ENCODE peak calls at places on chromosomes 5 and 9, in four cellular contexts. M, E, J and L are unnamed samples. For H3K4me1, the result is how much of the 10 kb centered on the place peaks cover.

GRCh38 chr9:31588756-31589155 is 795.7 kb upstream of the ACO1 start:
- DNase-seq in E (no peak), M (peak), J (no peak), L (no peak)

GRCh38 chr5:35780236-35780635 is 76.5 kb upstream of the IL7R start:
- DNase-seq in J (no peak), E (no peak), M (no peak), L (no peak)

GRCh38 chr9:133780962-133781827 is 43.0 kb upstream of the SARDH start:
- DNase-seq in M (no peak), E (no peak), J (no peak), L (no peak)

GRCh38 chr5:99835791-99836190 is 699.4 kb upstream of the FAM174A start:
- DNase-seq in J (no peak), E (no peak), M (no peak), L (no peak)

GRCh38 chr5:132464155-132464939 is 26.2 kb downstream of the IRF1 start:
- DNase-seq in M (peak), E (no peak), J (no peak), L (no peak)

GRCh38 chr5:109676920-109677319 is 12.8 kb upstream of the MAN2A1 start:
- DNase-seq in M (no peak), E (no peak), J (no peak), L (no peak)

GRCh38 chr5:80711938-80712337 is 57.2 kb upstream of the DHFR start:
- DNase-seq in M (peak), J (peak), E (no peak), L (no peak)

GRCh38 chr9:115469826-115470225 is 351.9 kb upstream of the TNC start:
- DNase-seq in M (no peak), J (no peak), E (no peak), L (no peak)

GRCh38 chr9:116883676-116884075 is 196.6 kb downstream of the TRIM32 start:
- DNase-seq in J (no peak), E (no peak), M (no peak), L (no peak)

GRCh38 chr9:21994526-21994995 is at the start of gene CDKN2B-AS1:
- DNase-seq in M (peak), E (peak), J (peak), L (peak)

GRCh38 chr9:92952861-92953620 is 5.7 kb downstream of the FGD3 start:
- DNase-seq in M (no peak), J (no peak), E (no peak), L (no peak)

GRCh38 chr5:169712428-169712827 is 75.4 kb downstream of the DOCK2 start:
- DNase-seq in E (no peak), J (no peak), M (no peak), L (no peak)

GRCh38 chr5:41869150-41869738 is 981 bp downstream of the OXCT1 start:
- DNase-seq in J (peak), E (peak), M (peak), L (no peak)

GRCh38 chr5:127373858-127374491 is 83.4 kb downstream of the MEGF10 start:
- DNase-seq in E (no peak), J (no peak), M (no peak), L (no peak)

GRCh38 chr5:8176101-8176693 is 307.2 kb downstream of the MTRR start:
- DNase-seq in E (no peak), J (no peak), M (no peak), L (no peak)

GRCh38 chr9:101677864-101678263 is 60.6 kb downstream of the GRIN3A start:
- DNase-seq in M (no peak), E (no peak), J (no peak), L (no peak)

GRCh38 chr9:130181645-130182044 is 9.4 kb downstream of the NCS1 start:
- DNase-seq in E (peak), J (no peak), M (no peak), L (no peak)

GRCh38 chr5:158543539-158544387 is 556.0 kb downstream of the EBF1 start:
- DNase-seq in E (no peak), J (no peak), M (no peak), L (no peak)

GRCh38 chr9:134045841-134046544 is 20.7 kb downstream of the BRD3OS start:
- DNase-seq in M (no peak), E (no peak), J (no peak), L (no peak)

GRCh38 chr5:132981288-132981687 is 17.9 kb upstream of the AFF4 start:
- DNase-seq in M (no peak), J (no peak), E (no peak), L (no peak)

GRCh38 chr5:75050415-75050814 is 1.9 kb downstream of the GCNT4 start:
- DNase-seq in E (no peak), J (peak), M (no peak), L (no peak)

GRCh38 chr5:134902071-134902801 is 2.7 kb upstream of the PCBD2 start:
- DNase-seq in M (no peak), J (no peak), E (no peak), L (no peak)

GRCh38 chr5:138951091-138951985 is 76.2 kb upstream of the LRRTM2 start:
- DNase-seq in E (no peak), J (no peak), M (no peak), L (no peak)

GRCh38 chr5:138953370-138954256 is 78.5 kb upstream of the LRRTM2 start:
- DNase-seq in M (no peak), J (no peak), E (peak), L (no peak)

GRCh38 chr5:138952962-138953361 is 77.8 kb upstream of the LRRTM2 start:
- DNase-seq in J (no peak), M (no peak), E (no peak), L (no peak)

GRCh38 chr5:138950411-138951011 is 75.4 kb upstream of the LRRTM2 start:
- DNase-seq in M (no peak), E (no peak), J (no peak), L (no peak)

DNA sequence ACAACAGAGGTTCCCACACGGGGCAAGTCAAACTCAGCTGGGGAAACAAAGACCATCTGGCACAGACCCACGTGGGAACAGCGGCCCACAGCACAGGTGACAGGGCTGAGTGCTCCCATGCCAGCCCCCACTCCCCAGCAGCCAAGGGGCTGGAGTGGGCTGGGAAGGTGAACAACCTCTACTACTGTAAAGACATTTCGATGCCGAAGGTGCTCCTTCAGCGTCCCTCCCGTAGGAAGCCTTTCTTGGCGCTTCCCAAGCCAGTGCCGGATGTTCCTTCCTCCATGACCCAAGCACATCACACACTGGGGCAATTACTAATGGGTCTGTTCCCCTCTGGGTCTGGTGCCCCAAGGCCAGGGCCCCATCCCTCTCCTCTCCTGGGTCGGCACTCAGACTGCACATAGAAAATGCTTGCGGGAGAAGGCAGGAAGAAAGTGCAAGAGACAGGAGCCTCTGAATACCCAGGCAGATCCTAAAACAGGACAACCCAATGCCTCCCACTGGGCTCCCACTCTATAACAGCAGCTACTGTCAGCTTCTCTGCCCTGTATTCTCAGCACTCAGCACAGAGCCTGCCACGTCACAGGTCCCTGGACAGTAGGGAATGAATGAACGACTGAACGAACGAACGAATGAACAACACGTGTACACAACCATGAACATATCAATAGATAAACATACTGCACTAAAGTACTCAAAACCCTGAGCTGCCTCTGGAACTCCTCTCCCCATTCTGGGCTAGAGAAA is 77.0 kb upstream of the LRRTM2 start:
- DNase-seq in M (no peak), E (no peak), J (no peak), L (no peak)
- H3K4me1 ChIP-seq in M (under half), E (under half), J (under half), L (under half)

DNA sequence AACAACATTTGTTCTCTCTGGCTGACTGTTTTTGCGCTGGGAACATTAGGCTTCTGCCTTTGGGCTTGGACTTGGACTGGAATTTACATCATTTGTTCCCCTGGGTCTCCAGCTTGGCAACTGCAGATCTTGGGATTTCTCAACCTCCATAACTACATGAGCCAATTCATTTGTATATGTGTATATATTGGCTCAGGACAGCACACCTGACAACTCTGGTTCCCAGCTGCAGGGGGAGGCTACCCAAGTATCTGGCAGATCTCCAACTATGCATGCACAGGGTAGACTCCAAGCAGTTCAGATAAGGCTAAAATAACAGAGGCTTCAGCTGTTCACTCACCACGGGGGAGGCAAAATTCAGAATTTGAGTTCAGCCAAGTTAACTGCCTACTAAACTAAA is 31.6 kb upstream of the F2RL1 start:
- DNase-seq in E (peak), J (no peak), M (peak), L (no peak)
- H3K27ac ChIP-seq in E (peak), J (no peak), M (no peak), L (no peak)

GRCh38 chr9:121640486-121641227 is 10.8 kb upstream of the DAB2IP start:
- DNase-seq in J (no peak), M (no peak), E (no peak), L (no peak)

GRCh38 chr9:121641228-121641611 is 10.2 kb upstream of the DAB2IP start:
- DNase-seq in M (no peak), J (no peak), E (no peak), L (no peak)

GRCh38 chr9:121639619-121640018 is 11.8 kb upstream of the DAB2IP start:
- DNase-seq in M (no peak), E (no peak), J (no peak), L (no peak)

GRCh38 chr9:121638901-121639592 is 12.4 kb upstream of the DAB2IP start:
- DNase-seq in M (no peak), J (no peak), E (no peak), L (no peak)

DNA sequence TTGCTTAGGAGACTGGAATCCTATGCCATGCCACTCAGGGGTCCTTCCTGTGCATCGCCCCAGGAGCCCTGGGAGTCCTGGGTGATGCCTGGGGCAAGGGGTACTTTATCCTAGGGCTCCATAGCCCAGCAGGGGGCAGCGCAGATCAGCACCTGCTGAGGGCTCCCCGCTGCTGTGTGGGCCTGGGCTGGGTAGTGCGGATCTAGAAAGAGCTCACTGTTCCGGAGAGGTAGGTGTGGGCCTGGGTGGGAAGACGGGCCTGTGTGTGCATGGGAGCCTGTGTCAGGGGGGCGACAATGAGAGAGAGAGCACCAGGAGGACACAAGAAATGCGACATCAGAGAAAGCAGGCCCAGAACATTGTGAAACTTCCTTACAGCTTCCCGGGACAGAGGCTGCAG is 11.4 kb upstream of the DAB2IP start:
- DNase-seq in E (peak), M (no peak), J (peak), L (no peak)
- H3K4me1 ChIP-seq in E (under half), M (under half), J (under half), L (under half)

DNA sequence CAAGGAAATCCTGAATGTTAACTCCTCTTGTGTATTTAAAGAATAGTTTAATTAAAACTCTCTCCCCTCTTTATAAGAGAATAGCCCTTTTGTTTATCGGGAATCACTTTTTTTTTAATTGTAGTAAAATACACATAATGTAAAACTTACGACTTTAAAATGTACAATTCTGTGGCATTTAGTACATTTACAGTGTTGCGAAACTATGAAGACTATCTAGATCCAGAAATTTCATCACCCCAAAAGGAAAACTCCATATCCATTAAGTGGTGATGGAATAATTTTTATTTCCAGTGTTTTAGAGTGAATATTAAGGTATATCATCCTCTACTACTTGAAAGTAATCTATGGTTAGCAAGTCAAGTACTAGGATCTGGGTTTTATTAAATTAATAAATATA is 36.8 kb downstream of the KDM3B start:
- DNase-seq in M (no peak), J (no peak), E (no peak), L (no peak)
- H3K27ac ChIP-seq in M (no peak), J (no peak), E (no peak), L (no peak)

DNA sequence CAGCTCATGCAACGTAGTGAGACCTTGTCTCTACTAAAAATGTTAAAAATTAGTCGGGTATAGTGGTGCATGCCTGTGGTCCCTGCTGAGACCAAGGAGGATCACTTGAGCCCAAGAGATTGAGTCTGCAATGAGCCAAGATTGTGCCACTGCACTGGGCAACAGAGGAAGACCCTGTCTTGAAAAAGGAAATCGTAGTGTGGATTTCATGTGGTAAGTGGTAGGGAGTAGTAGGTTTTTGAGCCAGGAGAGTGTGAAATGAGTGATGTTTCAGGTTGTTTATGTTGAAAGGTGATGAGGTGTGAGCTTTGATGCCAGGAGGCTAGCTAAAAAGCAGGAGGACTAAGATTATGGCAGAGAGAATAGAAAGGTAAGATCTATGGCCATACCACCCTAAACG is 5.9 kb downstream of the MATR3 start:
- DNase-seq in J (no peak), E (no peak), M (no peak), L (no peak)
- H3K4me1 ChIP-seq in J (under half), E (half or more), M (under half), L (half or more)

GRCh38 chr5:52707626-52708025 is 80.1 kb upstream of the ITGA1 start:
- DNase-seq in E (no peak), M (no peak), J (no peak), L (no peak)
- H3K27ac ChIP-seq in E (no peak), M (no peak), J (no peak), L (no peak)

GRCh38 chr9:34500623-34501267 is 22.0 kb downstream of the ENHO start:
- DNase-seq in J (peak), E (peak), M (peak), L (peak)
- H3K4me1 ChIP-seq in J (under half), E (under half), M (under half), L (under half)

GRCh38 chr9:70554881-70555280 is 140.4 kb upstream of the KLF9 start:
- DNase-seq in E (no peak), M (no peak), J (no peak), L (no peak)
- H3K27ac ChIP-seq in E (no peak), M (peak), J (peak), L (no peak)

DNA sequence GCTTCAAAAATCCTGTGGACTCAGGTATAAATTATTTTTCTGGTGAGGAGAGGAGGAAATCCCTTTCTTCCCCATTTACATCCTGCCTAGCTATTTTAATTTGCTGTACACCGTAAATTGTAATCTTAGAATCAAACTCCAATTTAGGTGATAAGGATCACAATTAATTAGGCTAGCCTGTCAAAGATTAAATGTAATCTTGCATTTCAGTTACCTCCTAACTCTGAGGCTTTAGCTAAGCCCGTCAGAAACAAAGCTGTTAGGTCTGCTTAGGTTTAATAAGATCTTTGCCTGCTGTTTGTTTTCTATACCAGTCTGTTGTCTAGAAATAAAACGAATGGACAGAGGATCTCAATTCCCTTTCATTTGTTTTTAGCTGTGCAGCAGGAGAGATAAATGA is 51.5 kb downstream of the PIK3R1 start:
- DNase-seq in E (no peak), M (no peak), J (no peak), L (no peak)
- H3K4me1 ChIP-seq in E (half or more), M (half or more), J (under half), L (under half)